ENCODE peak calls at places on chromosomes 4 and X, in six cellular contexts. F, O, B, G, U and T are unnamed samples.

GRCh38 chr4:153521995-153522799 is 56.0 kb downstream of the TMEM131L start:
- DNase-seq in F (no peak), O (no peak), B (no peak), G (no peak), U (no peak), T (no peak)

GRCh38 chr4:15695764-15696163 is 7.1 kb upstream of the BST1 start:
- DNase-seq in F (peak; percentile 27), O (no peak), B (no peak), G (no peak), U (no peak), T (no peak)

GRCh38 chrX:21487832-21488231 is 113.6 kb downstream of the CNKSR2 start:
- DNase-seq in F (peak; percentile 18), O (no peak), B (no peak), G (no peak), U (no peak), T (peak; percentile 47)

GRCh38 chr4:153947124-153947523 is 158.2 kb upstream of the SFRP2 start:
- DNase-seq in F (no peak), O (no peak), B (no peak), G (no peak), U (no peak), T (no peak)

GRCh38 chrX:73577368-73577767 is 14.4 kb downstream of the CHIC1 start:
- DNase-seq in F (peak; percentile 2), O (peak; percentile 31), B (no peak), G (no peak), U (peak; percentile 78), T (peak; percentile 77)

GRCh38 chr4:88137112-88137511 is 21.3 kb downstream of the ABCG2 start:
- DNase-seq in F (no peak), O (no peak), B (no peak), G (no peak), U (no peak), T (no peak)

GRCh38 chr4:137451150-137451850 is 81.0 kb downstream of the PCDH18 start:
- DNase-seq in F (no peak), O (no peak), B (no peak), G (no peak), U (no peak), T (no peak)

GRCh38 chrX:18983711-18984380 is at the start of gene PHKA2:
- DNase-seq in F (peak; percentile 66), O (peak; percentile 50), B (peak; percentile 48), G (peak; percentile 85), U (peak; percentile 43), T (peak; percentile 60)

GRCh38 chr4:79851625-79852304 is 221.3 kb downstream of the ANTXR2 start:
- DNase-seq in F (no peak), O (no peak), B (no peak), G (no peak), U (no peak), T (no peak)

GRCh38 chr4:139331185-139331584 is 28.9 kb upstream of the NDUFC1 start:
- DNase-seq in F (no peak), O (no peak), B (no peak), G (no peak), U (peak; percentile 55), T (peak; percentile 26)

GRCh38 chrX:143634373-143634685 is 1.6 kb downstream of the SLITRK4 start:
- DNase-seq in F (no peak), O (peak; percentile 23), B (no peak), G (peak; percentile 64), U (no peak), T (no peak)

GRCh38 chr4:17286737-17287460 is 225.0 kb downstream of the QDPR start:
- DNase-seq in F (no peak), O (no peak), B (no peak), G (no peak), U (no peak), T (no peak)

GRCh38 chr4:140326395-140326993 is 47.0 kb upstream of the SCOC start:
- DNase-seq in F (peak; percentile 54), O (peak; percentile 22), B (no peak), G (no peak), U (no peak), T (no peak)

GRCh38 chr4:83356899-83357661 is 22.4 kb upstream of the HPSE start:
- DNase-seq in F (no peak), O (no peak), B (no peak), G (no peak), U (peak; percentile 81), T (peak; percentile 93)

GRCh38 chr4:154335588-154335987 is 156.0 kb downstream of the DCHS2 start:
- DNase-seq in F (no peak), O (no peak), B (no peak), G (no peak), U (no peak), T (no peak)

GRCh38 chrX:44876076-44876475 is 3.1 kb downstream of the KDM6A start:
- DNase-seq in F (no peak), O (no peak), B (no peak), G (no peak), U (no peak), T (peak; percentile 43)

GRCh38 chr4:99630857-99631256 is 26.8 kb downstream of the C4orf54 start:
- DNase-seq in F (no peak), O (no peak), B (no peak), G (no peak), U (no peak), T (no peak)

GRCh38 chr4:174318829-174319764 is 35.4 kb downstream of the CEP44 start:
- DNase-seq in F (peak; percentile 13), O (no peak), B (no peak), G (no peak), U (no peak), T (no peak)

GRCh38 chr4:131509521-131509920 is 1639.6 kb upstream of the PCDH10 start:
- DNase-seq in F (no peak), O (no peak), B (no peak), G (no peak), U (no peak), T (peak; percentile 62)

GRCh38 chr4:181569553-181569952 is 673.6 kb upstream of the TENM3 start:
- DNase-seq in F (no peak), O (no peak), B (no peak), G (no peak), U (no peak), T (peak; percentile 29)

GRCh38 chrX:38652934-38653442 is 91.6 kb downstream of the TSPAN7 start:
- DNase-seq in F (no peak), O (no peak), B (no peak), G (no peak), U (no peak), T (no peak)

GRCh38 chrX:12446342-12447075 is 308.2 kb downstream of the FRMPD4 start:
- DNase-seq in F (no peak), O (no peak), B (no peak), G (peak; percentile 45), U (no peak), T (peak; percentile 81)

DNA sequence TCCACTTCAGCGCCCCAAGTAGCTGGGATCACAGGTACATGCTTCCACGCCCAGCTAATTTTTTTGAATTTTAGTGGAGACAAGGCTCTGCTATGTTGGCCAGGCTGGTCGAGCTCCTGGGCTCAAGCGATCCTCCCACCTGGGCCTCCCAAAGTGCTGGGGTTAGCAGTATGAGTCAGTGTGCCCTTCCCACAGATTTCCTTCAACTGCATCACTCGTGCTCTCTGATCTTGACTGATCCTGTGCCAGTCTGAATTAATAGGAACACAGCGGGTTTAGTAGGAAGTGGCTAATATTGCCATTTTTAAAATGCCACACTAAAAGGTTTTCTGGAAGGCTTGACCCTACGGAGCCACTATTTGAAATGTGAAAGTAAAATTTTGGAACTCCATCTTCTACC is 4.3 kb upstream of the SHROOM2 start:
- DNase-seq in F (no peak), O (no peak), B (no peak), G (no peak), U (no peak), T (no peak)
- H3K4me1 ChIP-seq in F (no peaks in the 10 kb centered on the region), O (no peaks in the 10 kb centered on the region), B (no peaks in the 10 kb centered on the region), G (no peaks in the 10 kb centered on the region), U (no peaks in the 10 kb centered on the region), T (no peaks in the 10 kb centered on the region)

DNA sequence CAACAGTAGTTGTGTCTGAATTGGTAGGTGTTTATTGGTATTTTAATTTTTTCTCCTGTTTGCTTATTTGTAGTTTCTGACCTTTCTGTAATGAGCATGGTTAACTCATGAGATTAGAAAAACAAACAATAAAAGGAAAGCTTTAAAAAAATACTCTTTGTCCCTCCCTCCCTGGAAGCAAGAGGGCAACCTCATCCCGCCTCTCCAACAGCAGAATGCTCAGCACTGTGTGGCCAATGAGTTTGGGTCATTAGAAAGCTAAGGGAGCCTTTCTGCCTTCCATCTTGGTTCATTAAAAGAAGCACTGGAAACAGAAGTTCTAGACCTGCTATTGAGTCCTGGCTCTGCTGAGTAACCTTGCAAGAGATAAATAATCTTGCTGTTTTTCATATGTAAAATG is 33.9 kb downstream of the TRPC5 start:
- DNase-seq in F (no peak), O (no peak), B (no peak), G (no peak), U (no peak), T (no peak)
- TF ChIP-seq CTCF in F (no peak), O (no peak), B (no peak), G (no peak), U (no peak), T (no peak)

DNA sequence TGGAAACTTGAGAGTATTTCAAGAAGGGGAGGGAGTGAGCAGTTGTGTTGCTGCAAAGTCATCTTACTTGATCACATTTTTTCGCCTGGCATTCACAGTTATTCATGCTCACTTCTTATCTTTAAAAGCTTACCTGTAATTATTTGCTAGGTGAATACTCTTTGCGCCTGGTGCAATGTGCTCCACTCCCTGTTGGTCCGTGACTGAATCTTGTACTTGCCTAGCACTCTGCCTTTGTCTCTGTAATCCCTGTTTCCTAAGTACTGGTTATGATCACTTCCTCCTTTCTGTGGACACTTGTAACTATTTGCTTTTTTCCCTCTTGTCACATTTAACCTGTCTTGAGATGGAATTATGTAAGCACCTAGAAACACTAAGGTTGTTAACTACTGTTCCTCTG is 5.8 kb downstream of the BMP2K start:
- DNase-seq in F (no peak), O (no peak), B (no peak), G (no peak), U (no peak), T (no peak)
- H3K4me1 ChIP-seq in F (peaks cover 30% of the 10 kb centered on the region), O (peaks cover 4% of the 10 kb centered on the region), B (peaks cover 34% of the 10 kb centered on the region), G (no peaks in the 10 kb centered on the region), U (peaks cover 14% of the 10 kb centered on the region), T (peaks cover 25% of the 10 kb centered on the region)

GRCh38 chrX:17859609-17860178 is 1.4 kb downstream of the RAI2 start:
- DNase-seq in F (peak; percentile 47), O (no peak), B (no peak), G (peak; percentile 82), U (no peak), T (no peak)

GRCh38 chrX:17861496-17862011 is 456 bp upstream of the RAI2 start:
- DNase-seq in F (no peak), O (no peak), B (no peak), G (no peak), U (no peak), T (no peak)

GRCh38 chrX:17860179-17860780 is 818 bp downstream of the RAI2 start:
- DNase-seq in F (peak; percentile 9), O (peak; percentile 38), B (no peak), G (peak; percentile 73), U (no peak), T (no peak)

GRCh38 chrX:17860811-17861495 is at the start of gene RAI2:
- DNase-seq in F (peak; percentile 31), O (peak; percentile 41), B (peak; percentile 52), G (peak; percentile 87), U (no peak), T (no peak)
- TF ChIP-seq CTCF in F (no peak), O (no peak), B (no peak), G (no peak), U (no peak), T (no peak)